ENCODE peak calls at places on chromosomes 16 and 17, in five cellular contexts. C, K, R, O and G are unnamed samples.

GRCh38 chr17:6843241-6843890 is 11.8 kb upstream of the TEKT1 start:
- DNase-seq in C (peak), R (peak), O (peak), K (no peak), G (no peak)

GRCh38 chr17:1617620-1618174 is 10.9 kb downstream of the SLC43A2 start:
- DNase-seq in K (no peak), O (peak), C (peak), R (no peak), G (no peak)

GRCh38 chr17:37708616-37709212 is 36.1 kb downstream of the HNF1B start:
- DNase-seq in K (no peak), O (no peak), C (peak), R (no peak), G (no peak)

GRCh38 chr16:58913456-58913855 is 179.3 kb upstream of the GOT2 start:
- DNase-seq in R (no peak), O (no peak), C (no peak), K (no peak), G (no peak)

GRCh38 chr16:84090212-84090611 is 26.5 kb downstream of the MBTPS1 start:
- DNase-seq in R (no peak), O (no peak), K (no peak), C (no peak), G (no peak)

GRCh38 chr17:42347198-42347597 is 41.0 kb downstream of the STAT3 start:
- DNase-seq in O (peak), K (no peak), C (peak), R (no peak), G (no peak)

GRCh38 chr16:23286131-23286532 is 16.0 kb upstream of the SCNN1B start:
- DNase-seq in O (peak), K (no peak), C (no peak), R (no peak), G (no peak)

GRCh38 chr16:28925386-28926228 is 569 bp upstream of the RABEP2 start:
- DNase-seq in O (peak), K (no peak), C (peak), R (no peak), G (no peak)

GRCh38 chr17:43671075-43671692 is 9.5 kb upstream of the MEOX1 start:
- DNase-seq in C (no peak), O (no peak), R (no peak), K (no peak), G (no peak)

GRCh38 chr17:29291163-29291752 is 2.7 kb downstream of the NUFIP2 start:
- DNase-seq in R (peak), C (peak), K (no peak), O (peak), G (no peak)

GRCh38 chr17:8005951-8006730 is 3.7 kb downstream of the GUCY2D start:
- DNase-seq in O (no peak), K (no peak), C (no peak), R (no peak), G (no peak)

GRCh38 chr17:27631409-27631755 is 394 bp downstream of the LGALS9 start:
- DNase-seq in C (no peak), O (no peak), R (no peak), K (no peak), G (no peak)

GRCh38 chr17:27633312-27634025 is 2.5 kb downstream of the LGALS9 start:
- DNase-seq in R (no peak), C (peak), K (no peak), O (no peak), G (no peak)

GRCh38 chr17:27628376-27628775 is 2.6 kb upstream of the LGALS9 start:
- DNase-seq in C (no peak), O (no peak), K (no peak), R (no peak), G (no peak)

GRCh38 chr17:27631897-27632725 is 1.1 kb downstream of the LGALS9 start:
- DNase-seq in O (no peak), K (no peak), R (no peak), C (no peak), G (no peak)

GRCh38 chr17:27630607-27631408 is at the start of gene LGALS9:
- DNase-seq in R (no peak), O (peak), C (peak), K (no peak), G (no peak)
- H2BK12ac ChIP-seq in R (no peak), O (no peak), C (no peak), K (no peak), G (no peak)

GRCh38 chr16:47304563-47304962 is 156.3 kb downstream of the ITFG1 start:
- DNase-seq in O (no peak), R (no peak), C (no peak), K (no peak), G (no peak)

DNA sequence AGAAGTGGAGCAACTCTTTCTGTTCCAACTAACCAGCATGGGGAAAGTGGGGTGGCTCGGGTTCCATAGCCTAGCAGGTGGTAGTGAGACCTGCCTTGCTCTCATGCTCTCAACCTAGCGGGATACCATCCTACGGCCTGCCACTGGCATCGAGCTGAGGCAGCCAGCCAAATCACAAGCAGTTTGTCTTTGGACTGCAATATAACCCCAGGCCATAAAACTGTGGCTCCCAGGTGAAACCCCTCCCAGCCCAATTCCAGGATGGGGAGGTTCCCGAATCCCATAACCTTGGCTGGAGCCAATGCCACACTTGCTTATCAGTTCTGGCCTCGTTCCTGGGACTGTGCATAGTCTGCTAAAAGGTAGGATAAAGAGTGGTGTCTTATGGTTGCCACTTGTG is 155.8 kb upstream of the NETO2 start:
- DNase-seq in R (no peak), K (no peak), C (no peak), O (no peak), G (no peak)
- H2BK12ac ChIP-seq in R (no peak), K (no peak), C (no peak), O (no peak), G (no peak)

GRCh38 chr16:52570495-52571091 is 23.6 kb upstream of the TOX3 start:
- DNase-seq in K (no peak), O (no peak), R (no peak), C (no peak), G (no peak)
- H2BK12ac ChIP-seq in K (no peak), O (no peak), R (no peak), C (no peak), G (no peak)

GRCh38 chr16:75226550-75227360 is 8.0 kb downstream of the CTRB1 start:
- DNase-seq in C (peak), O (peak), K (peak), R (no peak), G (no peak)
- H2BK12ac ChIP-seq in C (no peak), O (no peak), K (no peak), R (no peak), G (peak)

DNA sequence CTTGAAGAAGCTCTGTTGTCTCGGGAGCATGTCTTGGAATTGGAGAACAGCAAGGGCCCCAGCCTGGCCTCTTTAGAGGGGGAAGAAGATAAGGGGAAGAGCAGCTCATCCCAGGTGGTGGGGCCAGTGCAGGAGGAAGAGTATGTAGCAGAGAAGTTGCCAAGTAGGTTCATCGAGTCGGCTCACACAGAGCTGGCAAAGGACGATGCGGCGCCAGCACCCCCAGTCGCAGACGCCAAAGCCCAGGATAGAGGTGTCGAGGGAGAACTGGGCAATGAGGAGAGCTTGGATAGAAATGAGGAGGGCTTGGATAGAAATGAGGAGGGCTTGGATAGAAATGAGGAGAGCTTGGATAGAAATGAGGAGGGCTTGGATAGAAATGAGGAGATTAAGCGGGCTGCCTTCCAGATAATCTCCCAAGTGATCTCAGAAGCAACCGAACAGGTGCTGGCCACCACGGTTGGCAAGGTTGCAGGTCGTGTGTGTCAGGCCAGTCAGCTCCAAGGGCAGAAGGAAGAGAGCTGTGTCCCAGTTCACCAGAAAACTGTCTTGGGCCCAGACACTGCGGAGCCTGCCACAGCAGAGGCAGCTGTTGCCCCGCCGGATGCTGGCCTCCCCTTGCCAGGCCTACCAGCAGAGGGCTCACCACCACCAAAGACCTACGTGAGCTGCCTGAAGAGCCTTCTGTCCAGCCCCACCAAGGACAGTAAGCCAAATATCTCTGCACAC is 21.2 kb downstream of the AKAP1 start:
- DNase-seq in C (no peak), R (no peak), K (peak), O (peak), G (no peak)
- H2BK12ac ChIP-seq in C (no peak), R (no peak), K (no peak), O (no peak), G (no peak)

GRCh38 chr17:58575511-58575910 is 61.1 kb upstream of the MTMR4 start:
- DNase-seq in C (peak), K (no peak), O (peak), R (no peak), G (no peak)
- H2BK12ac ChIP-seq in C (no peak), K (no peak), O (no peak), R (no peak), G (no peak)

DNA sequence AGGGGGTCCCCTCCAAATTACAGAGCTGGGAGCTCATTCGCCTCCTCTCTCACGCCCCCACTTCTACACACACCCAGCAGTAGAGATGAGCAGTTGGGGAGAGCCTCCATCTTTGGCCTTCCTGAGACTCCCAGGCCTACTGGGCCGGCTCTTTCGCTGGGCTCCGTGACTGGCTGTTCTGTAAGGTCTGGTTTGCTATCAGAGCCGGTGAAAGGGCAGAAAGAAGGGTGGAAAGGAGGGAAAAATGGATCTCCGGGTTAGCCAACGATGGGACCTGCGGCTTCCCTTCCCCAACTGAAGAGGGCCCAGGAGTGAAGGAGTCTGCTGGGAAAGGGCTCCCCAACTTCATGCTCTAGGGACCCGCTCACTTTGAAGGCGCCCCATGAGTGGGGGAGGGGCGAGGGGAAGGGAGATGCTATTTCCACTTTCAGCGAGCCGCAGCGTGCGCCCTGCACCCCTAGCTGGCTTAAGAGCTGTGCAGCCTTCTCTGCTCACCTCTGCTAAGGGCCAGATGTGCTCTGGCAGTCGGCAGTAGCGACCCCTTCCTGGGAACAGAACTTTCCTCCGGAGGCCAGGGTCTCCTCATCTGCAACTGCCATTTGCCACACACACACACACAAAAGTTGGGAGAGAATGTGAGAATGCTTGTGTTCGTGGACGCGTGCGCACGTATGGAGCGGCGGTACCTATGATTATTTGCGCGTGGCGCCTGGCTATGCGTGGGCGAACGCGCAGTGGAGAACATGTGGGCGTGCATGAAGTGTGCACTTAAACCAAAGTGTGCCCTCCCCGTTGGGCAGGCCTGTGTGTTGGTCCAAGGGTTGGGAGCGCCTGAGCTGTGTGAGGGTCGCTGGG is 2.9 kb upstream of the FOXF1 start:
- DNase-seq in R (peak), O (no peak), K (no peak), C (peak), G (no peak)
- H2BK12ac ChIP-seq in R (no peak), O (no peak), K (no peak), C (peak), G (peak)

GRCh38 chr16:1764971-1765370 is 6.4 kb downstream of the NME3 start:
- DNase-seq in K (no peak), C (no peak), O (no peak), R (no peak), G (no peak)
- H2BK12ac ChIP-seq in K (no peak), C (no peak), O (no peak), R (no peak), G (no peak)

DNA sequence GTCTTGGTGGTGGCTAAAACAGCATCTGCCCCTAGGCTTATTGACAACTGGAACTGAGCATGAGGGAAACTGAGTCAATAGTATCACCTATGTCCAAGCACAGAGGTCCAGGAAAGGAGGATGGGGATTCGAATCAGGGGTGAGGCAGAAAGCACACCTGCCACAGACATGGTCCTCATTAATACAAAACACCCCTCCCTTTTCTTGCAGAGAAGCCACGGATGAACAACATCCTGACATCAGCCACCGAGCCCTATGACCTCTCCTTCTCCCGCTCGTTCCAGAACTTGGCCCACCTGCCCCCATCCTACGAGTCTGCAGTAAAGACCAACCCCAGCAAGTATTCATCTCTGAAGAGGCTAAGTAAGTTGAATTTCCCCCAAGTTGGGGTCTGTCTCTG is 42.7 kb upstream of the DNAH9 start:
- DNase-seq in C (no peak), O (no peak), R (no peak), K (no peak), G (no peak)
- H2BK12ac ChIP-seq in C (no peak), O (no peak), R (no peak), K (no peak), G (no peak)